ENCODE peak calls at places on chromosomes 11 and 22, in six cellular contexts. One of them, this sample, is unnamed. For H3K4me1, the result is how much of the 10 kb centered on the place peaks cover.

GRCh38 chr11:97428247-97428646 is 1038.4 kb downstream of the JRKL start:
- ATAC-seq in K562: no peak
- ATAC-seq in upper lobe of left lung: peak
- ATAC-seq in GM12878: no peak
- ATAC-seq in Panc1: no peak
- ATAC-seq in HCT116: no peak
- ATAC-seq in this sample: no peak

GRCh38 chr11:30549565-30549964 is 36.6 kb downstream of the MPPED2 start:
- ATAC-seq in K562: no peak
- ATAC-seq in upper lobe of left lung: no peak
- ATAC-seq in GM12878: no peak
- ATAC-seq in Panc1: no peak
- ATAC-seq in HCT116: no peak
- ATAC-seq in this sample: no peak

GRCh38 chr22:31436132-31436531 is 36.7 kb downstream of the DRG1 start:
- ATAC-seq in K562: no peak
- ATAC-seq in upper lobe of left lung: no peak
- ATAC-seq in GM12878: no peak
- ATAC-seq in Panc1: no peak
- ATAC-seq in HCT116: no peak
- ATAC-seq in this sample: no peak

GRCh38 chr11:104907521-104908185 is 9.4 kb upstream of the CASP12 start:
- ATAC-seq in K562: no peak
- ATAC-seq in upper lobe of left lung: no peak
- ATAC-seq in GM12878: peak
- ATAC-seq in Panc1: no peak
- ATAC-seq in HCT116: no peak
- ATAC-seq in this sample: no peak

GRCh38 chr22:20864186-20864908 is 5.5 kb downstream of the SNAP29 start:
- ATAC-seq in K562: no peak
- ATAC-seq in upper lobe of left lung: no peak
- ATAC-seq in GM12878: no peak
- ATAC-seq in Panc1: no peak
- ATAC-seq in HCT116: no peak
- ATAC-seq in this sample: no peak

GRCh38 chr11:119029340-119030028 is 1.2 kb downstream of the SLC37A4 start:
- ATAC-seq in K562: peak
- ATAC-seq in upper lobe of left lung: no peak
- ATAC-seq in GM12878: peak
- ATAC-seq in Panc1: no peak
- ATAC-seq in HCT116: no peak
- ATAC-seq in this sample: no peak

GRCh38 chr11:64518928-64519327 is 72.1 kb upstream of the SLC22A12 start:
- ATAC-seq in K562: no peak
- ATAC-seq in upper lobe of left lung: no peak
- ATAC-seq in GM12878: no peak
- ATAC-seq in Panc1: no peak
- ATAC-seq in HCT116: no peak
- ATAC-seq in this sample: no peak

GRCh38 chr11:127193916-127194315 is 193.3 kb upstream of the KIRREL3 start:
- ATAC-seq in K562: no peak
- ATAC-seq in upper lobe of left lung: no peak
- ATAC-seq in GM12878: no peak
- ATAC-seq in Panc1: no peak
- ATAC-seq in HCT116: no peak
- ATAC-seq in this sample: no peak

GRCh38 chr11:117010808-117011540 is 87.3 kb downstream of the SIK3 start:
- ATAC-seq in K562: peak
- ATAC-seq in upper lobe of left lung: no peak
- ATAC-seq in GM12878: no peak
- ATAC-seq in Panc1: peak
- ATAC-seq in HCT116: peak
- ATAC-seq in this sample: no peak

GRCh38 chr22:46575915-46576555 is 38.6 kb upstream of the CELSR1 start:
- ATAC-seq in K562: no peak
- ATAC-seq in upper lobe of left lung: peak
- ATAC-seq in GM12878: no peak
- ATAC-seq in Panc1: peak
- ATAC-seq in HCT116: peak
- ATAC-seq in this sample: no peak

GRCh38 chr11:68150029-68150428 is 28.8 kb upstream of the CHKA start:
- ATAC-seq in K562: peak
- ATAC-seq in upper lobe of left lung: peak
- ATAC-seq in GM12878: no peak
- ATAC-seq in Panc1: peak
- ATAC-seq in HCT116: no peak
- ATAC-seq in this sample: no peak

GRCh38 chr11:48244804-48245203 is at the start of gene OR4X2:
- ATAC-seq in K562: no peak
- ATAC-seq in upper lobe of left lung: no peak
- ATAC-seq in GM12878: no peak
- ATAC-seq in Panc1: no peak
- ATAC-seq in HCT116: no peak
- ATAC-seq in this sample: no peak

GRCh38 chr11:69892237-69892985 is 73.2 kb upstream of the FGF3 start:
- ATAC-seq in K562: peak
- ATAC-seq in upper lobe of left lung: no peak
- ATAC-seq in GM12878: no peak
- ATAC-seq in Panc1: peak
- ATAC-seq in HCT116: peak
- ATAC-seq in this sample: no peak

GRCh38 chr11:73716153-73717056 is 44.5 kb downstream of the RAB6A start:
- ATAC-seq in K562: no peak
- ATAC-seq in upper lobe of left lung: no peak
- ATAC-seq in GM12878: peak
- ATAC-seq in Panc1: no peak
- ATAC-seq in HCT116: no peak
- ATAC-seq in this sample: no peak

GRCh38 chr11:92767416-92767815 is 202.0 kb upstream of the MTNR1B start:
- ATAC-seq in K562: no peak
- ATAC-seq in upper lobe of left lung: no peak
- ATAC-seq in GM12878: no peak
- ATAC-seq in Panc1: no peak
- ATAC-seq in HCT116: no peak
- ATAC-seq in this sample: no peak

GRCh38 chr11:13343067-13343466 is 65.5 kb downstream of the BMAL1 start:
- ATAC-seq in K562: no peak
- ATAC-seq in upper lobe of left lung: no peak
- ATAC-seq in GM12878: peak
- ATAC-seq in Panc1: no peak
- ATAC-seq in HCT116: no peak
- ATAC-seq in this sample: no peak

GRCh38 chr11:122170815-122171475 is 54.9 kb upstream of the BLID start:
- ATAC-seq in K562: no peak
- ATAC-seq in upper lobe of left lung: no peak
- ATAC-seq in GM12878: no peak
- ATAC-seq in Panc1: peak
- ATAC-seq in HCT116: peak
- ATAC-seq in this sample: no peak

GRCh38 chr11:40306938-40307548 is 1152.4 kb downstream of the LRRC4C start:
- ATAC-seq in K562: peak
- ATAC-seq in upper lobe of left lung: no peak
- ATAC-seq in GM12878: peak
- ATAC-seq in Panc1: peak
- ATAC-seq in HCT116: no peak
- ATAC-seq in this sample: no peak

GRCh38 chr22:24361976-24362646 is 65.3 kb upstream of the ADORA2A start:
- ATAC-seq in K562: no peak
- ATAC-seq in upper lobe of left lung: no peak
- ATAC-seq in GM12878: no peak
- ATAC-seq in Panc1: no peak
- ATAC-seq in HCT116: no peak
- ATAC-seq in this sample: no peak

GRCh38 chr11:31106963-31107576 is 262.5 kb downstream of the DCDC1 start:
- ATAC-seq in K562: peak
- ATAC-seq in upper lobe of left lung: no peak
- ATAC-seq in GM12878: peak
- ATAC-seq in Panc1: peak
- ATAC-seq in HCT116: peak
- ATAC-seq in this sample: no peak

GRCh38 chr22:19229600-19229999 is 51.1 kb upstream of the SLC25A1 start:
- ATAC-seq in K562: no peak
- ATAC-seq in upper lobe of left lung: no peak
- ATAC-seq in GM12878: no peak
- ATAC-seq in Panc1: no peak
- ATAC-seq in HCT116: no peak
- ATAC-seq in this sample: no peak

GRCh38 chr11:102293873-102294601 is 23.2 kb upstream of the BIRC3 start:
- ATAC-seq in K562: peak
- ATAC-seq in upper lobe of left lung: peak
- ATAC-seq in GM12878: peak
- ATAC-seq in Panc1: peak
- ATAC-seq in HCT116: peak
- ATAC-seq in this sample: no peak

GRCh38 chr11:67523556-67524479 is 572 bp upstream of the CABP2 start:
- ATAC-seq in K562: peak
- ATAC-seq in upper lobe of left lung: peak
- ATAC-seq in GM12878: no peak
- ATAC-seq in Panc1: peak
- ATAC-seq in HCT116: peak
- ATAC-seq in this sample: no peak

GRCh38 chr22:41488076-41488475 is 19.2 kb downstream of the ACO2 start:
- ATAC-seq in K562: no peak
- ATAC-seq in upper lobe of left lung: no peak
- ATAC-seq in GM12878: no peak
- ATAC-seq in Panc1: no peak
- ATAC-seq in HCT116: no peak
- ATAC-seq in this sample: no peak

GRCh38 chr11:7572001-7572712 is 58.4 kb downstream of the PPFIBP2 start:
- ATAC-seq in K562: peak
- ATAC-seq in upper lobe of left lung: peak
- ATAC-seq in GM12878: no peak
- ATAC-seq in Panc1: peak
- ATAC-seq in HCT116: peak
- ATAC-seq in this sample: no peak

GRCh38 chr22:20514658-20515406 is 7.4 kb downstream of the MED15 start:
- ATAC-seq in K562: no peak
- ATAC-seq in upper lobe of left lung: no peak
- ATAC-seq in GM12878: no peak
- ATAC-seq in Panc1: no peak
- ATAC-seq in HCT116: peak
- ATAC-seq in this sample: peak

GRCh38 chr11:3166268-3167142 is 1.4 kb upstream of the OSBPL5 start:
- ATAC-seq in K562: no peak
- ATAC-seq in upper lobe of left lung: no peak
- ATAC-seq in GM12878: no peak
- ATAC-seq in Panc1: no peak
- ATAC-seq in HCT116: no peak
- ATAC-seq in this sample: no peak
- H3K4me1 ChIP-seq in K562: under half
- H3K4me1 ChIP-seq in upper lobe of left lung: under half
- H3K4me1 ChIP-seq in GM12878: under half
- H3K4me1 ChIP-seq in Panc1: under half
- H3K4me1 ChIP-seq in HCT116: under half
- H3K4me1 ChIP-seq in this sample: under half

GRCh38 chr11:20522536-20522935 is 76.9 kb upstream of the SLC6A5 start:
- ATAC-seq in K562: no peak
- ATAC-seq in upper lobe of left lung: no peak
- ATAC-seq in GM12878: no peak
- ATAC-seq in Panc1: no peak
- ATAC-seq in HCT116: no peak
- ATAC-seq in this sample: no peak

GRCh38 chr11:20512869-20513268 is 86.5 kb upstream of the SLC6A5 start:
- ATAC-seq in K562: no peak
- ATAC-seq in upper lobe of left lung: no peak
- ATAC-seq in GM12878: peak
- ATAC-seq in Panc1: no peak
- ATAC-seq in HCT116: no peak
- ATAC-seq in this sample: no peak

DNA sequence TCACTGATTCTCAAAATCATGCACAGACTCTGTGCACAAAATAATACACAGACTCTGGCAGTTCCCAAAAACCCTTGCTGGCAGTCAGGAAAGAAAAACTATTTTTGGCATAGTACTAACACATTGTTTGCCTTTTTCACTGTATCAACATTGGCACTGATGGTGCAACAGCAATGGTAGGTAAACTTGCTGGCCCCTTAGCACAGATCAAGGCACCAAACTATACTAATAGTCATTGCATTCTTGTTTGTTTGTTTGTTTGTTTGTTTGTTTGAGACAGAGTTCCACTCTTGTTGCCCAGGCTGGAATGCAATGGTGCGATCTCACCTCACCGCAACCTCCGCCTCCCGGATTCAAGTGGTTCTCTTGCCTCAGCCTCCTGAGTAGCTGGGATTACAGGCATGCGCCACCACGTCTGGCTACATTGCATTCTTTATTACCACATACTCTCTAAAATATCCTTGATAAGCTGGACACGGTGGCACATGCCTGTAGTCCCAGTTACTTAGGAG is 81.0 kb upstream of the SLC6A5 start:
- ATAC-seq in K562: no peak
- ATAC-seq in upper lobe of left lung: no peak
- ATAC-seq in GM12878: no peak
- ATAC-seq in Panc1: no peak
- ATAC-seq in HCT116: no peak
- ATAC-seq in this sample: no peak
- TF ChIP-seq POLR2AphosphoS5 in K562: no peak
- TF ChIP-seq POLR2AphosphoS5 in upper lobe of left lung: no peak
- TF ChIP-seq POLR2AphosphoS5 in GM12878: no peak
- TF ChIP-seq POLR2AphosphoS5 in Panc1: no peak
- TF ChIP-seq POLR2AphosphoS5 in HCT116: no peak
- TF ChIP-seq POLR2AphosphoS5 in this sample: no peak

GRCh38 chr11:32421992-32422391 is 13.3 kb downstream of the WT1 start:
- ATAC-seq in K562: peak
- ATAC-seq in upper lobe of left lung: no peak
- ATAC-seq in GM12878: no peak
- ATAC-seq in Panc1: no peak
- ATAC-seq in HCT116: no peak
- ATAC-seq in this sample: no peak
- H3K4me1 ChIP-seq in K562: half or more
- H3K4me1 ChIP-seq in upper lobe of left lung: under half
- H3K4me1 ChIP-seq in GM12878: under half
- H3K4me1 ChIP-seq in Panc1: under half
- H3K4me1 ChIP-seq in HCT116: under half
- H3K4me1 ChIP-seq in this sample: under half

DNA sequence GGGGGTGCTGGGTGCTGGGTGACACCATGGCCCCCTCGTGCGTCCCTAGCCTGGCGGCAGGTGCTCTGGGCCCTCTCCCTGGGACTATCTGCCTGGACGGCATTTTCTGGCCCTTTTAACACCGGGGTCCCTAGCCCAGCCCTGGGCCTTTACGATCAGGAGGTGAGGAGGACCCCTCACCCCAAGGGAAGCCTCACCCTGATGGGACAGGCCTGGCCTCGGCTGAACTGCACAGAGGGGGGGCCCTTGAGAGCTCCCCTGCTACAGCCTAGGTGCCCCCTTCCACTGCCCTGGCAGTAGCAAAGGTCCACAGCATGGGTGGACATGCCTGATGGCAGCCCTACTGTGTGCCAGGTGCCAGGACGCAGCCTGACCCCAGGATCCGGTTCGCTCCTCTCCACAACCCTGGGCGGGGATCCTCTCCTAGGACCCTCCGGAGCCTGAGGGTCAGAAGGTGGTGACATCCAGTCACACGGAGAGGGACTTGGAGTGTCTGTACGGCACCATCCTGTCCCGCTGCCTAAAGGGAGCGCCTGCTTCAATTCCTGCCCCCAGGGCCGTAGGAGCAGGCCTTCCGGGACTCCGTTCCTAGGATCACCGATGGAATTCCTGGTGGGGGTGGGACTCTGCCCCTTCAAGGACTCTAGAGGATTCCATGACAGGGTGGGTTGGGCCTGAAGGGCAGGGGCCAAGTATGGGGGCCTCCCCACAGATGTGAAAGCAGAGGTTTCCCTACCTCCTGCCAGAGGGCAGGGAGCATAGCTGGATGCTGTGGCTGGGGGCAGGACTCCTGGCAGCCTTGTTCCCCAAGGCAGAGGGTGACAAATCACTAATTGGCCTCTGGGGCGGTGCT is 33.0 kb upstream of the TH start:
- ATAC-seq in K562: no peak
- ATAC-seq in upper lobe of left lung: no peak
- ATAC-seq in GM12878: no peak
- ATAC-seq in Panc1: no peak
- ATAC-seq in HCT116: no peak
- ATAC-seq in this sample: no peak
- TF ChIP-seq POLR2AphosphoS5 in K562: no peak
- TF ChIP-seq POLR2AphosphoS5 in upper lobe of left lung: no peak
- TF ChIP-seq POLR2AphosphoS5 in GM12878: no peak
- TF ChIP-seq POLR2AphosphoS5 in Panc1: no peak
- TF ChIP-seq POLR2AphosphoS5 in HCT116: no peak
- TF ChIP-seq POLR2AphosphoS5 in this sample: no peak

This sample was measured in gastroesophageal sphincter.